ENCODE peak calls at places on chromosomes 3 and 15, in five cellular contexts. D is activated T-cell treated with anti-CD3 and anti-CD28 coated beads for 48 hours, T is AML-193, I is heart right ventricle, K is Kasumi-1. Q is an unnamed sample.

GRCh38 chr3:194572131-194572789 is 61.0 kb downstream of the TMEM44 start:
- DNase-seq in D (no peak), T (no peak), I (peak), K (no peak), Q (peak)

GRCh38 chr3:14548321-14548729 is 8.2 kb upstream of the GRIP2 start:
- DNase-seq in D (peak), T (peak), I (peak), K (peak), Q (peak)

GRCh38 chr15:88491158-88491557 is 23.6 kb downstream of the MRPS11 start:
- DNase-seq in D (no peak), T (no peak), I (no peak), K (no peak), Q (no peak)

GRCh38 chr3:134189848-134190247 is 60.8 kb downstream of the RYK start:
- DNase-seq in D (no peak), T (no peak), I (no peak), K (no peak), Q (no peak)

GRCh38 chr3:133973249-133973980 is 56.3 kb downstream of the SLCO2A1 start:
- DNase-seq in D (no peak), T (no peak), I (no peak), K (no peak), Q (no peak)

GRCh38 chr3:111151438-111151837 is 79.8 kb downstream of the NECTIN3 start:
- DNase-seq in D (no peak), T (no peak), I (no peak), K (no peak), Q (peak)

GRCh38 chr15:29871401-29871800 is 49.1 kb upstream of the TJP1 start:
- DNase-seq in D (no peak), T (no peak), I (peak), K (no peak), Q (no peak)

GRCh38 chr3:194255252-194256039 is 95.7 kb downstream of the CPN2 start:
- DNase-seq in D (peak), T (peak), I (peak), K (peak), Q (peak)

GRCh38 chr15:27091270-27091940 is 120.4 kb downstream of the GABRG3 start:
- DNase-seq in D (no peak), T (no peak), I (no peak), K (no peak), Q (no peak)

GRCh38 chr15:61671736-61672135 is 388.5 kb downstream of the VPS13C start:
- DNase-seq in D (no peak), T (no peak), I (no peak), K (no peak), Q (no peak)

GRCh38 chr15:85756411-85757072 is 38.2 kb downstream of the KLHL25 start:
- DNase-seq in D (no peak), T (peak), I (no peak), K (no peak), Q (no peak)

GRCh38 chr3:146817705-146818104 is 212.6 kb upstream of the PLSCR5 start:
- DNase-seq in D (no peak), T (no peak), I (no peak), K (peak), Q (no peak)